ENCODE peak calls at places on chromosome 19, in six cellular contexts. R is activated naive CD8-positive, alpha-beta T cell treated with anti-CD3 and anti-CD28 coated beads, Interleukin-2, amount 50 U/mL, for 24 hours; P is AG09319; C is iris pigment epithelial cell; Y is T-helper 9 cell; L is suprapubic skin. I is an unnamed sample.

GRCh38 chr19:42233106-42233505 is 9.3 kb downstream of the GSK3A start:
- DNase-seq in C (no peak), Y (no peak), R (no peak), L (no peak), P (no peak), I (no peak)

GRCh38 chr19:2552859-2553258 is 76.9 kb downstream of the GADD45B start:
- DNase-seq in P (no peak), L (no peak), Y (peak), C (no peak), R (peak), I (no peak)

GRCh38 chr19:45446295-45446694 is 21.5 kb upstream of the FOSB start:
- DNase-seq in P (no peak), C (no peak), R (no peak), Y (no peak), L (no peak), I (no peak)

GRCh38 chr19:2015611-2015950 is at the start of gene BTBD2:
- DNase-seq in R (peak), L (no peak), C (peak), P (peak), Y (peak), I (no peak)

GRCh38 chr19:9309974-9310446 is 372 bp upstream of the ZNF699 start:
- DNase-seq in C (peak), P (peak), Y (no peak), L (peak), R (peak), I (no peak)

GRCh38 chr19:50500753-50501151 is 10.2 kb downstream of the JOSD2 start:
- DNase-seq in C (no peak), P (no peak), Y (no peak), L (no peak), R (no peak), I (no peak)

GRCh38 chr19:5590151-5590864 is 22.6 kb upstream of the TINCR start:
- DNase-seq in C (no peak), Y (no peak), P (no peak), R (no peak), L (no peak), I (no peak)

GRCh38 chr19:54430306-54431254 is 15.3 kb downstream of the TTYH1 start:
- DNase-seq in Y (peak), L (no peak), P (no peak), R (peak), C (peak), I (peak)